ENCODE peak calls at places on chromosomes 13 and 19, in ten cellular contexts. One of them, this sample, is unnamed.

GRCh38 chr19:1755467-1756155 is 2.3 kb downstream of the ONECUT3 start:
- DNase-seq in HT-29: no peak
- DNase-seq in CD4-positive, alpha-beta T cell: no peak
- DNase-seq in M059J: no peak
- DNase-seq in stimulated activated naive CD4-positive, alpha-beta T cell: no peak
- DNase-seq in mucosa of gallbladder: no peak
- DNase-seq in stimulated activated CD4-positive, alpha-beta T cell treated with anti-CD3 and anti-CD28 coated beads, Interleukin-1b, Interleukin-23, amount 100 ng/mL, for 1 hour: no peak
- DNase-seq in fibroblast of mammary gland: no peak
- DNase-seq in heart right ventricle: no peak
- DNase-seq in posterior vena cava: no peak
- DNase-seq in this sample: no peak

GRCh38 chr19:2061093-2061935 is 10.3 kb upstream of the MKNK2 start:
- DNase-seq in fibroblast of mammary gland: peak
- DNase-seq in stimulated activated naive CD4-positive, alpha-beta T cell: peak
- DNase-seq in stimulated activated CD4-positive, alpha-beta T cell treated with anti-CD3 and anti-CD28 coated beads, Interleukin-1b, Interleukin-23, amount 100 ng/mL, for 1 hour: peak
- DNase-seq in posterior vena cava: peak
- DNase-seq in M059J: peak
- DNase-seq in mucosa of gallbladder: peak
- DNase-seq in HT-29: peak
- DNase-seq in heart right ventricle: peak
- DNase-seq in CD4-positive, alpha-beta T cell: peak
- DNase-seq in this sample: peak

GRCh38 chr19:7823902-7824301 is 6.1 kb upstream of the EVI5L start:
- DNase-seq in mucosa of gallbladder: no peak
- DNase-seq in stimulated activated CD4-positive, alpha-beta T cell treated with anti-CD3 and anti-CD28 coated beads, Interleukin-1b, Interleukin-23, amount 100 ng/mL, for 1 hour: no peak
- DNase-seq in fibroblast of mammary gland: peak
- DNase-seq in CD4-positive, alpha-beta T cell: no peak
- DNase-seq in HT-29: no peak
- DNase-seq in stimulated activated naive CD4-positive, alpha-beta T cell: no peak
- DNase-seq in M059J: peak
- DNase-seq in posterior vena cava: no peak
- DNase-seq in heart right ventricle: no peak
- DNase-seq in this sample: no peak

GRCh38 chr19:5961969-5962945 is 15.7 kb downstream of the RANBP3 start:
- DNase-seq in M059J: no peak
- DNase-seq in CD4-positive, alpha-beta T cell: peak
- DNase-seq in fibroblast of mammary gland: no peak
- DNase-seq in mucosa of gallbladder: peak
- DNase-seq in posterior vena cava: no peak
- DNase-seq in stimulated activated CD4-positive, alpha-beta T cell treated with anti-CD3 and anti-CD28 coated beads, Interleukin-1b, Interleukin-23, amount 100 ng/mL, for 1 hour: peak
- DNase-seq in heart right ventricle: no peak
- DNase-seq in HT-29: peak
- DNase-seq in stimulated activated naive CD4-positive, alpha-beta T cell: peak
- DNase-seq in this sample: no peak

GRCh38 chr19:5498817-5499535 is 43.8 kb downstream of the ZNRF4 start:
- DNase-seq in M059J: no peak
- DNase-seq in mucosa of gallbladder: no peak
- DNase-seq in HT-29: no peak
- DNase-seq in heart right ventricle: no peak
- DNase-seq in stimulated activated CD4-positive, alpha-beta T cell treated with anti-CD3 and anti-CD28 coated beads, Interleukin-1b, Interleukin-23, amount 100 ng/mL, for 1 hour: no peak
- DNase-seq in stimulated activated naive CD4-positive, alpha-beta T cell: no peak
- DNase-seq in posterior vena cava: no peak
- DNase-seq in CD4-positive, alpha-beta T cell: no peak
- DNase-seq in fibroblast of mammary gland: no peak
- DNase-seq in this sample: no peak

GRCh38 chr13:22161871-22162270 is 491.0 kb downstream of the FGF9 start:
- DNase-seq in HT-29: no peak
- DNase-seq in mucosa of gallbladder: no peak
- DNase-seq in M059J: no peak
- DNase-seq in stimulated activated naive CD4-positive, alpha-beta T cell: no peak
- DNase-seq in fibroblast of mammary gland: no peak
- DNase-seq in stimulated activated CD4-positive, alpha-beta T cell treated with anti-CD3 and anti-CD28 coated beads, Interleukin-1b, Interleukin-23, amount 100 ng/mL, for 1 hour: no peak
- DNase-seq in heart right ventricle: no peak
- DNase-seq in posterior vena cava: no peak
- DNase-seq in CD4-positive, alpha-beta T cell: no peak
- DNase-seq in this sample: no peak

GRCh38 chr13:59879281-59879680 is 284.4 kb downstream of the DIAPH3 start:
- DNase-seq in fibroblast of mammary gland: no peak
- DNase-seq in CD4-positive, alpha-beta T cell: no peak
- DNase-seq in posterior vena cava: no peak
- DNase-seq in heart right ventricle: no peak
- DNase-seq in M059J: no peak
- DNase-seq in HT-29: no peak
- DNase-seq in stimulated activated naive CD4-positive, alpha-beta T cell: no peak
- DNase-seq in mucosa of gallbladder: no peak
- DNase-seq in stimulated activated CD4-positive, alpha-beta T cell treated with anti-CD3 and anti-CD28 coated beads, Interleukin-1b, Interleukin-23, amount 100 ng/mL, for 1 hour: no peak
- DNase-seq in this sample: no peak

GRCh38 chr13:112724788-112725345 is 35.0 kb downstream of the ATP11A start:
- DNase-seq in stimulated activated CD4-positive, alpha-beta T cell treated with anti-CD3 and anti-CD28 coated beads, Interleukin-1b, Interleukin-23, amount 100 ng/mL, for 1 hour: no peak
- DNase-seq in CD4-positive, alpha-beta T cell: no peak
- DNase-seq in stimulated activated naive CD4-positive, alpha-beta T cell: no peak
- DNase-seq in HT-29: no peak
- DNase-seq in heart right ventricle: no peak
- DNase-seq in posterior vena cava: peak
- DNase-seq in fibroblast of mammary gland: no peak
- DNase-seq in mucosa of gallbladder: no peak
- DNase-seq in M059J: no peak
- DNase-seq in this sample: no peak

GRCh38 chr19:30070970-30071632 is 129.1 kb downstream of the URI1 start:
- DNase-seq in stimulated activated naive CD4-positive, alpha-beta T cell: no peak
- DNase-seq in HT-29: no peak
- DNase-seq in CD4-positive, alpha-beta T cell: no peak
- DNase-seq in M059J: no peak
- DNase-seq in posterior vena cava: peak
- DNase-seq in mucosa of gallbladder: no peak
- DNase-seq in stimulated activated CD4-positive, alpha-beta T cell treated with anti-CD3 and anti-CD28 coated beads, Interleukin-1b, Interleukin-23, amount 100 ng/mL, for 1 hour: no peak
- DNase-seq in heart right ventricle: peak
- DNase-seq in fibroblast of mammary gland: no peak
- DNase-seq in this sample: no peak

GRCh38 chr13:112767506-112768471 is 78.0 kb downstream of the ATP11A start:
- DNase-seq in stimulated activated CD4-positive, alpha-beta T cell treated with anti-CD3 and anti-CD28 coated beads, Interleukin-1b, Interleukin-23, amount 100 ng/mL, for 1 hour: no peak
- DNase-seq in CD4-positive, alpha-beta T cell: no peak
- DNase-seq in posterior vena cava: peak
- DNase-seq in HT-29: no peak
- DNase-seq in M059J: no peak
- DNase-seq in mucosa of gallbladder: no peak
- DNase-seq in heart right ventricle: no peak
- DNase-seq in fibroblast of mammary gland: no peak
- DNase-seq in stimulated activated naive CD4-positive, alpha-beta T cell: no peak
- DNase-seq in this sample: no peak

GRCh38 chr19:52991484-52991883 is 22.2 kb upstream of the ERVV-1 start:
- DNase-seq in CD4-positive, alpha-beta T cell: no peak
- DNase-seq in stimulated activated naive CD4-positive, alpha-beta T cell: no peak
- DNase-seq in fibroblast of mammary gland: peak
- DNase-seq in posterior vena cava: no peak
- DNase-seq in mucosa of gallbladder: no peak
- DNase-seq in HT-29: peak
- DNase-seq in stimulated activated CD4-positive, alpha-beta T cell treated with anti-CD3 and anti-CD28 coated beads, Interleukin-1b, Interleukin-23, amount 100 ng/mL, for 1 hour: no peak
- DNase-seq in M059J: peak
- DNase-seq in heart right ventricle: no peak
- DNase-seq in this sample: no peak

GRCh38 chr13:109412232-109412935 is 374.0 kb downstream of the IRS2 start:
- DNase-seq in HT-29: peak
- DNase-seq in stimulated activated CD4-positive, alpha-beta T cell treated with anti-CD3 and anti-CD28 coated beads, Interleukin-1b, Interleukin-23, amount 100 ng/mL, for 1 hour: no peak
- DNase-seq in posterior vena cava: no peak
- DNase-seq in CD4-positive, alpha-beta T cell: no peak
- DNase-seq in M059J: peak
- DNase-seq in mucosa of gallbladder: peak
- DNase-seq in heart right ventricle: peak
- DNase-seq in stimulated activated naive CD4-positive, alpha-beta T cell: no peak
- DNase-seq in fibroblast of mammary gland: no peak
- DNase-seq in this sample: no peak

GRCh38 chr19:53644061-53644816 is 12.4 kb downstream of the DPRX start:
- DNase-seq in stimulated activated naive CD4-positive, alpha-beta T cell: no peak
- DNase-seq in CD4-positive, alpha-beta T cell: no peak
- DNase-seq in stimulated activated CD4-positive, alpha-beta T cell treated with anti-CD3 and anti-CD28 coated beads, Interleukin-1b, Interleukin-23, amount 100 ng/mL, for 1 hour: no peak
- DNase-seq in M059J: no peak
- DNase-seq in heart right ventricle: no peak
- DNase-seq in HT-29: no peak
- DNase-seq in posterior vena cava: no peak
- DNase-seq in fibroblast of mammary gland: no peak
- DNase-seq in mucosa of gallbladder: no peak
- DNase-seq in this sample: no peak

GRCh38 chr13:42706286-42706685 is 75.1 kb upstream of the FAM216B start:
- DNase-seq in posterior vena cava: no peak
- DNase-seq in heart right ventricle: no peak
- DNase-seq in mucosa of gallbladder: no peak
- DNase-seq in HT-29: no peak
- DNase-seq in stimulated activated CD4-positive, alpha-beta T cell treated with anti-CD3 and anti-CD28 coated beads, Interleukin-1b, Interleukin-23, amount 100 ng/mL, for 1 hour: no peak
- DNase-seq in CD4-positive, alpha-beta T cell: no peak
- DNase-seq in M059J: no peak
- DNase-seq in fibroblast of mammary gland: no peak
- DNase-seq in stimulated activated naive CD4-positive, alpha-beta T cell: no peak
- DNase-seq in this sample: no peak

GRCh38 chr13:79593611-79594275 is 112.8 kb downstream of the NDFIP2 start:
- DNase-seq in stimulated activated naive CD4-positive, alpha-beta T cell: no peak
- DNase-seq in mucosa of gallbladder: no peak
- DNase-seq in stimulated activated CD4-positive, alpha-beta T cell treated with anti-CD3 and anti-CD28 coated beads, Interleukin-1b, Interleukin-23, amount 100 ng/mL, for 1 hour: no peak
- DNase-seq in posterior vena cava: no peak
- DNase-seq in fibroblast of mammary gland: peak
- DNase-seq in heart right ventricle: no peak
- DNase-seq in HT-29: no peak
- DNase-seq in CD4-positive, alpha-beta T cell: no peak
- DNase-seq in M059J: peak
- DNase-seq in this sample: no peak

GRCh38 chr19:18697680-18698079 is 14.2 kb downstream of the CRTC1 start:
- DNase-seq in HT-29: peak
- DNase-seq in M059J: no peak
- DNase-seq in mucosa of gallbladder: peak
- DNase-seq in stimulated activated naive CD4-positive, alpha-beta T cell: no peak
- DNase-seq in heart right ventricle: no peak
- DNase-seq in stimulated activated CD4-positive, alpha-beta T cell treated with anti-CD3 and anti-CD28 coated beads, Interleukin-1b, Interleukin-23, amount 100 ng/mL, for 1 hour: no peak
- DNase-seq in fibroblast of mammary gland: no peak
- DNase-seq in CD4-positive, alpha-beta T cell: no peak
- DNase-seq in posterior vena cava: no peak
- DNase-seq in this sample: no peak

GRCh38 chr13:101346942-101347728 is 69.2 kb downstream of the NALCN start:
- DNase-seq in stimulated activated naive CD4-positive, alpha-beta T cell: no peak
- DNase-seq in stimulated activated CD4-positive, alpha-beta T cell treated with anti-CD3 and anti-CD28 coated beads, Interleukin-1b, Interleukin-23, amount 100 ng/mL, for 1 hour: no peak
- DNase-seq in M059J: no peak
- DNase-seq in heart right ventricle: no peak
- DNase-seq in HT-29: no peak
- DNase-seq in CD4-positive, alpha-beta T cell: no peak
- DNase-seq in posterior vena cava: no peak
- DNase-seq in fibroblast of mammary gland: peak
- DNase-seq in mucosa of gallbladder: no peak
- DNase-seq in this sample: no peak

GRCh38 chr19:1069009-1069779 is 2.2 kb downstream of the ARHGAP45 start:
- DNase-seq in posterior vena cava: peak
- DNase-seq in HT-29: peak
- DNase-seq in CD4-positive, alpha-beta T cell: peak
- DNase-seq in heart right ventricle: peak
- DNase-seq in mucosa of gallbladder: peak
- DNase-seq in stimulated activated naive CD4-positive, alpha-beta T cell: peak
- DNase-seq in M059J: no peak
- DNase-seq in stimulated activated CD4-positive, alpha-beta T cell treated with anti-CD3 and anti-CD28 coated beads, Interleukin-1b, Interleukin-23, amount 100 ng/mL, for 1 hour: peak
- DNase-seq in fibroblast of mammary gland: no peak
- DNase-seq in this sample: no peak

GRCh38 chr13:28718538-28719226 is at the start of gene SLC46A3:
- DNase-seq in M059J: peak
- DNase-seq in mucosa of gallbladder: peak
- DNase-seq in HT-29: peak
- DNase-seq in stimulated activated naive CD4-positive, alpha-beta T cell: peak
- DNase-seq in posterior vena cava: peak
- DNase-seq in heart right ventricle: peak
- DNase-seq in fibroblast of mammary gland: peak
- DNase-seq in stimulated activated CD4-positive, alpha-beta T cell treated with anti-CD3 and anti-CD28 coated beads, Interleukin-1b, Interleukin-23, amount 100 ng/mL, for 1 hour: peak
- DNase-seq in CD4-positive, alpha-beta T cell: peak
- DNase-seq in this sample: peak

GRCh38 chr13:76803831-76804230 is 82.4 kb downstream of the KCTD12 start:
- DNase-seq in stimulated activated CD4-positive, alpha-beta T cell treated with anti-CD3 and anti-CD28 coated beads, Interleukin-1b, Interleukin-23, amount 100 ng/mL, for 1 hour: no peak
- DNase-seq in mucosa of gallbladder: no peak
- DNase-seq in fibroblast of mammary gland: no peak
- DNase-seq in HT-29: no peak
- DNase-seq in heart right ventricle: no peak
- DNase-seq in M059J: no peak
- DNase-seq in stimulated activated naive CD4-positive, alpha-beta T cell: no peak
- DNase-seq in CD4-positive, alpha-beta T cell: no peak
- DNase-seq in posterior vena cava: no peak
- DNase-seq in this sample: no peak

GRCh38 chr19:46731584-46731983 is 14.3 kb upstream of the FKRP start:
- DNase-seq in heart right ventricle: no peak
- DNase-seq in posterior vena cava: no peak
- DNase-seq in CD4-positive, alpha-beta T cell: no peak
- DNase-seq in M059J: peak
- DNase-seq in mucosa of gallbladder: no peak
- DNase-seq in stimulated activated naive CD4-positive, alpha-beta T cell: no peak
- DNase-seq in HT-29: peak
- DNase-seq in fibroblast of mammary gland: no peak
- DNase-seq in stimulated activated CD4-positive, alpha-beta T cell treated with anti-CD3 and anti-CD28 coated beads, Interleukin-1b, Interleukin-23, amount 100 ng/mL, for 1 hour: no peak
- DNase-seq in this sample: no peak

GRCh38 chr19:40465025-40465780 is at the start of gene BLVRB:
- DNase-seq in CD4-positive, alpha-beta T cell: peak
- DNase-seq in stimulated activated CD4-positive, alpha-beta T cell treated with anti-CD3 and anti-CD28 coated beads, Interleukin-1b, Interleukin-23, amount 100 ng/mL, for 1 hour: no peak
- DNase-seq in posterior vena cava: no peak
- DNase-seq in M059J: peak
- DNase-seq in heart right ventricle: no peak
- DNase-seq in mucosa of gallbladder: no peak
- DNase-seq in stimulated activated naive CD4-positive, alpha-beta T cell: no peak
- DNase-seq in fibroblast of mammary gland: peak
- DNase-seq in HT-29: peak
- DNase-seq in this sample: no peak